ENCODE peak calls at places on chromosomes 16 and 17, in eight cellular contexts. One of them, this sample, is unnamed.

GRCh38 chr17:78412403-78412802 is 34.0 kb downstream of the PGS1 start:
- DNase-seq in fibroblast of pulmonary artery: peak
- DNase-seq in activated CD4-positive, CD25-positive, alpha-beta regulatory T cell: no peak
- DNase-seq in tibial nerve: no peak
- DNase-seq in fibroblast of mammary gland: peak
- DNase-seq in stomach: no peak
- DNase-seq in HAP-1: no peak
- DNase-seq in H7: peak
- DNase-seq in this sample: peak

GRCh38 chr16:73054131-73054496 is 6.2 kb upstream of the ZFHX3 start:
- DNase-seq in stomach: no peak
- DNase-seq in HAP-1: no peak
- DNase-seq in tibial nerve: no peak
- DNase-seq in fibroblast of pulmonary artery: no peak
- DNase-seq in fibroblast of mammary gland: no peak
- DNase-seq in H7: peak
- DNase-seq in activated CD4-positive, CD25-positive, alpha-beta regulatory T cell: no peak
- DNase-seq in this sample: no peak

GRCh38 chr16:84738255-84739038 is 38.6 kb downstream of the USP10 start:
- DNase-seq in fibroblast of pulmonary artery: peak
- DNase-seq in HAP-1: peak
- DNase-seq in activated CD4-positive, CD25-positive, alpha-beta regulatory T cell: peak
- DNase-seq in tibial nerve: peak
- DNase-seq in fibroblast of mammary gland: peak
- DNase-seq in stomach: peak
- DNase-seq in H7: peak
- DNase-seq in this sample: peak

GRCh38 chr17:21680366-21680765 is 12.0 kb upstream of the KCNJ18 start:
- DNase-seq in HAP-1: no peak
- DNase-seq in fibroblast of mammary gland: no peak
- DNase-seq in tibial nerve: no peak
- DNase-seq in fibroblast of pulmonary artery: no peak
- DNase-seq in stomach: no peak
- DNase-seq in activated CD4-positive, CD25-positive, alpha-beta regulatory T cell: no peak
- DNase-seq in H7: no peak
- DNase-seq in this sample: no peak

GRCh38 chr16:85659805-85660511 is 28.8 kb downstream of the GINS2 start:
- DNase-seq in stomach: peak
- DNase-seq in activated CD4-positive, CD25-positive, alpha-beta regulatory T cell: peak
- DNase-seq in H7: peak
- DNase-seq in tibial nerve: no peak
- DNase-seq in HAP-1: peak
- DNase-seq in fibroblast of pulmonary artery: peak
- DNase-seq in fibroblast of mammary gland: peak
- DNase-seq in this sample: peak

GRCh38 chr17:60747069-60747808 is 69.6 kb downstream of the BCAS3 start:
- DNase-seq in fibroblast of pulmonary artery: no peak
- DNase-seq in H7: peak
- DNase-seq in fibroblast of mammary gland: no peak
- DNase-seq in tibial nerve: no peak
- DNase-seq in activated CD4-positive, CD25-positive, alpha-beta regulatory T cell: no peak
- DNase-seq in HAP-1: no peak
- DNase-seq in stomach: no peak
- DNase-seq in this sample: no peak

GRCh38 chr16:13154799-13155198 is 253.4 kb downstream of the SHISA9 start:
- DNase-seq in H7: no peak
- DNase-seq in tibial nerve: no peak
- DNase-seq in fibroblast of pulmonary artery: no peak
- DNase-seq in activated CD4-positive, CD25-positive, alpha-beta regulatory T cell: no peak
- DNase-seq in stomach: no peak
- DNase-seq in HAP-1: no peak
- DNase-seq in fibroblast of mammary gland: peak
- DNase-seq in this sample: no peak

GRCh38 chr16:81885976-81886586 is 107.0 kb downstream of the PLCG2 start:
- DNase-seq in fibroblast of pulmonary artery: peak
- DNase-seq in HAP-1: peak
- DNase-seq in activated CD4-positive, CD25-positive, alpha-beta regulatory T cell: no peak
- DNase-seq in stomach: no peak
- DNase-seq in fibroblast of mammary gland: peak
- DNase-seq in tibial nerve: no peak
- DNase-seq in H7: peak
- DNase-seq in this sample: no peak

GRCh38 chr16:21990381-21990944 is 10.5 kb downstream of the PDZD9 start:
- DNase-seq in tibial nerve: no peak
- DNase-seq in stomach: no peak
- DNase-seq in fibroblast of pulmonary artery: no peak
- DNase-seq in HAP-1: no peak
- DNase-seq in activated CD4-positive, CD25-positive, alpha-beta regulatory T cell: no peak
- DNase-seq in fibroblast of mammary gland: no peak
- DNase-seq in H7: no peak
- DNase-seq in this sample: no peak

GRCh38 chr17:49438885-49439284 is 24.2 kb upstream of the PHB1 start:
- DNase-seq in H7: peak
- DNase-seq in fibroblast of pulmonary artery: no peak
- DNase-seq in HAP-1: no peak
- DNase-seq in activated CD4-positive, CD25-positive, alpha-beta regulatory T cell: no peak
- DNase-seq in fibroblast of mammary gland: no peak
- DNase-seq in stomach: no peak
- DNase-seq in tibial nerve: no peak
- DNase-seq in this sample: no peak

GRCh38 chr17:59838196-59838911 is 54.4 kb downstream of the TUBD1 start:
- DNase-seq in stomach: no peak
- DNase-seq in HAP-1: peak
- DNase-seq in H7: no peak
- DNase-seq in tibial nerve: no peak
- DNase-seq in fibroblast of pulmonary artery: peak
- DNase-seq in activated CD4-positive, CD25-positive, alpha-beta regulatory T cell: no peak
- DNase-seq in fibroblast of mammary gland: peak
- DNase-seq in this sample: no peak

GRCh38 chr17:73798111-73798748 is 154.0 kb upstream of the SDK2 start:
- DNase-seq in HAP-1: no peak
- DNase-seq in H7: no peak
- DNase-seq in fibroblast of mammary gland: peak
- DNase-seq in fibroblast of pulmonary artery: peak
- DNase-seq in activated CD4-positive, CD25-positive, alpha-beta regulatory T cell: no peak
- DNase-seq in stomach: peak
- DNase-seq in tibial nerve: no peak
- DNase-seq in this sample: no peak

GRCh38 chr17:33667052-33667509 is 374.0 kb upstream of the ASIC2 start:
- DNase-seq in stomach: no peak
- DNase-seq in fibroblast of pulmonary artery: no peak
- DNase-seq in tibial nerve: no peak
- DNase-seq in fibroblast of mammary gland: no peak
- DNase-seq in H7: no peak
- DNase-seq in activated CD4-positive, CD25-positive, alpha-beta regulatory T cell: no peak
- DNase-seq in HAP-1: no peak
- DNase-seq in this sample: peak

GRCh38 chr17:39736319-39737165 is 1.2 kb upstream of the GRB7 start:
- DNase-seq in fibroblast of mammary gland: peak
- DNase-seq in HAP-1: no peak
- DNase-seq in H7: no peak
- DNase-seq in tibial nerve: no peak
- DNase-seq in stomach: no peak
- DNase-seq in activated CD4-positive, CD25-positive, alpha-beta regulatory T cell: no peak
- DNase-seq in fibroblast of pulmonary artery: no peak
- DNase-seq in this sample: no peak

GRCh38 chr17:40177275-40177874 is at the start of gene RAPGEFL1:
- DNase-seq in stomach: peak
- DNase-seq in activated CD4-positive, CD25-positive, alpha-beta regulatory T cell: peak
- DNase-seq in fibroblast of pulmonary artery: peak
- DNase-seq in tibial nerve: peak
- DNase-seq in fibroblast of mammary gland: peak
- DNase-seq in HAP-1: no peak
- DNase-seq in H7: peak
- DNase-seq in this sample: peak

GRCh38 chr17:31564883-31565297 is 173.4 kb downstream of the RAB11FIP4 start:
- DNase-seq in fibroblast of pulmonary artery: peak
- DNase-seq in H7: peak
- DNase-seq in stomach: no peak
- DNase-seq in fibroblast of mammary gland: peak
- DNase-seq in tibial nerve: no peak
- DNase-seq in activated CD4-positive, CD25-positive, alpha-beta regulatory T cell: no peak
- DNase-seq in HAP-1: no peak
- DNase-seq in this sample: no peak

GRCh38 chr17:7383742-7384488 is 3.0 kb downstream of the TNK1 start:
- DNase-seq in tibial nerve: no peak
- DNase-seq in HAP-1: no peak
- DNase-seq in fibroblast of pulmonary artery: peak
- DNase-seq in H7: peak
- DNase-seq in fibroblast of mammary gland: no peak
- DNase-seq in activated CD4-positive, CD25-positive, alpha-beta regulatory T cell: peak
- DNase-seq in stomach: peak
- DNase-seq in this sample: peak